ENCODE peak calls at places on chromosomes 6 and 20, in nine cellular contexts. W is RWPE1; X is WTC11; V is left cardiac atrium; B is AG08395; J is substantia nigra; S is cardiac fibroblast; C is CD8-positive, alpha-beta T cell; D is H4. H is an unnamed sample.

GRCh38 chr6:92779758-92780157 is 639.6 kb downstream of the EPHA7 start:
- DNase-seq in W (peak), X (no peak), V (peak), B (no peak), J (no peak), S (peak), C (no peak), D (peak), H (no peak)

GRCh38 chr6:10414766-10415592 is at the start of gene TFAP2A:
- DNase-seq in W (peak), X (peak), V (no peak), B (peak), J (no peak), S (peak), C (no peak), D (peak), H (no peak)

GRCh38 chr6:89082439-89082838 is 1.9 kb downstream of the PNRC1 start:
- DNase-seq in W (peak), X (no peak), V (no peak), B (no peak), J (no peak), S (peak), C (no peak), D (peak), H (no peak)

GRCh38 chr20:16583444-16583843 is 10.2 kb upstream of the KIF16B start:
- DNase-seq in W (no peak), X (no peak), V (no peak), B (no peak), J (no peak), S (no peak), C (no peak), D (no peak), H (no peak)

GRCh38 chr6:144786825-144787224 is 501.7 kb downstream of the UTRN start:
- DNase-seq in W (no peak), X (no peak), V (no peak), B (no peak), J (no peak), S (no peak), C (no peak), D (no peak), H (no peak)

GRCh38 chr6:24396764-24397163 is 6.0 kb upstream of the MRS2 start:
- DNase-seq in W (no peak), X (no peak), V (no peak), B (no peak), J (no peak), S (no peak), C (no peak), D (no peak), H (no peak)

GRCh38 chr6:137403443-137403842 is 90.8 kb downstream of the OLIG3 start:
- DNase-seq in W (no peak), X (no peak), V (no peak), B (no peak), J (no peak), S (no peak), C (no peak), D (no peak), H (no peak)

GRCh38 chr20:52799130-52799529 is 173.0 kb upstream of the TSHZ2 start:
- DNase-seq in W (no peak), X (no peak), V (no peak), B (no peak), J (no peak), S (no peak), C (no peak), D (no peak), H (no peak)

GRCh38 chr6:154370545-154370944 is 13.9 kb upstream of the IPCEF1 start:
- DNase-seq in W (peak), X (no peak), V (no peak), B (peak), J (peak), S (peak), C (no peak), D (peak), H (peak)

GRCh38 chr6:90859612-90860011 is 272.7 kb upstream of the MAP3K7 start:
- DNase-seq in W (no peak), X (peak), V (no peak), B (no peak), J (no peak), S (no peak), C (no peak), D (peak), H (peak)

GRCh38 chr6:143027058-143027457 is 33.6 kb upstream of the AIG1 start:
- DNase-seq in W (no peak), X (peak), V (peak), B (no peak), J (peak), S (peak), C (peak), D (no peak), H (peak)

GRCh38 chr20:57346477-57346876 is 4.6 kb upstream of the RAE1 start:
- DNase-seq in W (peak), X (peak), V (peak), B (peak), J (peak), S (peak), C (peak), D (peak), H (peak)

GRCh38 chr20:63947638-63948456 is 8.4 kb downstream of the UCKL1 start:
- DNase-seq in W (no peak), X (no peak), V (no peak), B (no peak), J (peak), S (no peak), C (peak), D (no peak), H (no peak)

GRCh38 chr20:44038681-44039123 is 124.0 kb downstream of the TOX2 start:
- DNase-seq in W (no peak), X (no peak), V (no peak), B (peak), J (no peak), S (no peak), C (no peak), D (no peak), H (no peak)

GRCh38 chr6:73481969-73482368 is 20.4 kb downstream of the MTO1 start:
- DNase-seq in W (no peak), X (no peak), V (no peak), B (no peak), J (no peak), S (no peak), C (no peak), D (no peak), H (no peak)

GRCh38 chr6:56091159-56091869 is 156.1 kb downstream of the COL21A1 start:
- DNase-seq in W (peak), X (no peak), V (no peak), B (peak), J (no peak), S (peak), C (no peak), D (peak), H (no peak)

GRCh38 chr6:4134841-4135664 is at the start of gene ECI2:
- DNase-seq in W (peak), X (peak), V (peak), B (peak), J (peak), S (peak), C (no peak), D (peak), H (peak)

GRCh38 chr6:30942338-30943060 is 1.7 kb downstream of the MUCL3 start:
- DNase-seq in W (peak), X (peak), V (peak), B (peak), J (no peak), S (peak), C (no peak), D (peak), H (peak)

GRCh38 chr6:32214126-32214525 is 9.7 kb downstream of the NOTCH4 start:
- DNase-seq in W (no peak), X (no peak), V (no peak), B (no peak), J (no peak), S (no peak), C (no peak), D (no peak), H (no peak)

H was measured in iPS-NIHi11.